ENCODE peak calls at places on chromosome 21, in six cellular contexts. T, W, G, N, I and D are unnamed samples.

GRCh38 chr21:15735409-15735808 is 5.6 kb downstream of the USP25 start:
- DNase-seq in G (no peak), T (no peak), I (no peak), W (no peak), N (no peak), D (no peak)

GRCh38 chr21:38985423-38986378 is 180.0 kb downstream of the ETS2 start:
- DNase-seq in T (peak; percentile 98), N (peak; percentile 73), G (peak; percentile 80), W (peak; percentile 75), I (peak; percentile 61), D (no peak)

GRCh38 chr21:20451051-20451450 is 547.2 kb upstream of the NCAM2 start:
- DNase-seq in T (peak; percentile 52), N (no peak), I (no peak), G (no peak), W (no peak), D (no peak)

GRCh38 chr21:17051054-17051453 is 461.8 kb upstream of the CXADR start:
- DNase-seq in N (no peak), W (no peak), T (peak; percentile 12), I (no peak), G (no peak), D (no peak)

GRCh38 chr21:15421947-15422346 is 307.8 kb upstream of the USP25 start:
- DNase-seq in W (no peak), G (no peak), T (peak; percentile 53), N (no peak), I (no peak), D (no peak)

GRCh38 chr21:42624095-42624830 is 29.2 kb upstream of the PDE9A start:
- DNase-seq in W (no peak), I (no peak), N (no peak), T (no peak), G (no peak), D (peak; percentile 91)

GRCh38 chr21:42677339-42678117 is 24.1 kb downstream of the PDE9A start:
- DNase-seq in T (peak; percentile 73), N (no peak), W (peak; percentile 69), I (no peak), G (peak; percentile 89), D (peak; percentile 55)

GRCh38 chr21:29117372-29117955 is 13.0 kb upstream of the MAP3K7CL start:
- DNase-seq in N (no peak), I (no peak), T (no peak), G (no peak), W (no peak), D (no peak)

GRCh38 chr21:29073222-29074006 is at the start of gene CCT8:
- DNase-seq in T (peak; percentile 100), I (peak; percentile 99), N (peak; percentile 98), G (peak; percentile 99), W (peak; percentile 100), D (peak; percentile 98)